ENCODE peak calls at places on chromosomes 1 and 21, in five cellular contexts. I is HCEC 1CT; L is SHP77; A is activated naive CD4-positive, alpha-beta T cell treated with anti-CD3 and anti-CD28 coated beads, Interleukin-2, amount 50 U/mL, for 16 hours; W is NCI-H2171 treated with DMSO at 0.1 percent for 48 hours. O is an unnamed sample.

GRCh38 chr1:16155537-16156410 is at the start of gene EPHA2:
- DNase-seq in I (peak), L (no peak), A (no peak), W (peak), O (peak)

GRCh38 chr1:27365372-27366112 is 1.2 kb downstream of the MAP3K6 start:
- DNase-seq in I (peak), L (peak), A (peak), W (peak), O (peak)

GRCh38 chr1:17355898-17356297 is 16.1 kb upstream of the PADI6 start:
- DNase-seq in I (no peak), L (peak), A (peak), W (no peak), O (no peak)

GRCh38 chr1:87905651-87906050 is 577.0 kb downstream of the LMO4 start:
- DNase-seq in I (no peak), L (no peak), A (no peak), W (no peak), O (no peak)

GRCh38 chr21:44425307-44425894 is 29.9 kb upstream of the LRRC3 start:
- DNase-seq in I (no peak), L (peak), A (no peak), W (peak), O (peak)

GRCh38 chr1:119713538-119714456 is 2.1 kb downstream of the PHGDH start:
- DNase-seq in I (no peak), L (peak), A (no peak), W (peak), O (peak)

GRCh38 chr1:38624341-38625039 is 235.1 kb downstream of the RRAGC start:
- DNase-seq in I (no peak), L (no peak), A (no peak), W (no peak), O (no peak)

GRCh38 chr1:63914241-63914640 is 140.4 kb downstream of the ROR1 start:
- DNase-seq in I (no peak), L (no peak), A (no peak), W (no peak), O (no peak)

O was measured in islet precursor cell.